ENCODE peak calls at places on chromosomes 1 and 21, in five cellular contexts. D is sigmoid colon; N is CD8-positive, alpha-beta memory T cell; U is AG04450; M is heart right ventricle. I is an unnamed sample.

GRCh38 chr1:235999259-235999925 is 65.5 kb downstream of the NID1 start:
- DNase-seq in D (no peak), N (peak; percentile 31), U (peak; percentile 74), M (peak; percentile 62), I (no peak)

GRCh38 chr21:16215193-16215592 is 485.4 kb downstream of the USP25 start:
- DNase-seq in D (no peak), N (no peak), U (no peak), M (no peak), I (no peak)

GRCh38 chr1:10724052-10724494 is 72.4 kb downstream of the CASZ1 start:
- DNase-seq in D (peak; percentile 88), N (no peak), U (peak; percentile 7), M (peak; percentile 73), I (no peak)

GRCh38 chr21:41957991-41958766 is 4.4 kb upstream of the C2CD2 start:
- DNase-seq in D (peak; percentile 93), N (no peak), U (peak; percentile 91), M (peak; percentile 91), I (no peak)

GRCh38 chr1:244817415-244817894 is 18.0 kb upstream of the COX20 start:
- DNase-seq in D (no peak), N (no peak), U (no peak), M (no peak), I (no peak)

GRCh38 chr21:37430184-37430821 is 63.7 kb downstream of the DYRK1A start:
- DNase-seq in D (no peak), N (no peak), U (no peak), M (no peak), I (no peak)

GRCh38 chr1:236394016-236394481 is at the start of gene EDARADD:
- DNase-seq in D (no peak), N (no peak), U (no peak), M (no peak), I (no peak)

GRCh38 chr1:162276493-162276892 is 100.2 kb downstream of the SPATA46 start:
- DNase-seq in D (no peak), N (no peak), U (no peak), M (no peak), I (no peak)

GRCh38 chr21:17921579-17922530 is 102.7 kb upstream of the C21orf91 start:
- DNase-seq in D (no peak), N (no peak), U (peak; percentile 33), M (peak; percentile 20), I (no peak)

GRCh38 chr1:71770121-71770520 is 512.2 kb downstream of the NEGR1 start:
- DNase-seq in D (no peak), N (no peak), U (peak; percentile 10), M (no peak), I (no peak)

GRCh38 chr1:111203681-111204210 is 3.3 kb upstream of the DENND2D start:
- DNase-seq in D (peak; percentile 84), N (peak; percentile 82), U (no peak), M (peak; percentile 57), I (peak; percentile 76)

GRCh38 chr1:232123775-232124659 is 497.4 kb downstream of the DISC1 start:
- DNase-seq in D (no peak), N (no peak), U (no peak), M (no peak), I (no peak)

GRCh38 chr1:66090863-66091457 is 298.3 kb downstream of the PDE4B start:
- DNase-seq in D (no peak), N (peak; percentile 53), U (no peak), M (no peak), I (no peak)

GRCh38 chr1:218525451-218526197 is 180.5 kb downstream of the TGFB2 start:
- DNase-seq in D (no peak), N (no peak), U (no peak), M (no peak), I (no peak)

GRCh38 chr1:216917039-216917438 is 193.8 kb upstream of the ESRRG start:
- DNase-seq in D (no peak), N (no peak), U (no peak), M (no peak), I (no peak)

GRCh38 chr1:25140073-25140797 is 92.1 kb downstream of the SYF2 start:
- DNase-seq in D (no peak), N (no peak), U (no peak), M (no peak), I (no peak)

GRCh38 chr1:41492341-41492848 is 7.9 kb upstream of the EDN2 start:
- DNase-seq in D (no peak), N (no peak), U (no peak), M (no peak), I (no peak)

GRCh38 chr1:197437891-197438853 is 170.1 kb downstream of the CRB1 start:
- DNase-seq in D (no peak), N (no peak), U (no peak), M (no peak), I (no peak)

GRCh38 chr1:61139324-61140055 is 57.1 kb downstream of the NFIA start:
- DNase-seq in D (no peak), N (no peak), U (no peak), M (no peak), I (no peak)

GRCh38 chr21:16532841-16533240 is 803.1 kb downstream of the USP25 start:
- DNase-seq in D (no peak), N (no peak), U (no peak), M (no peak), I (no peak)

GRCh38 chr1:226814751-226815496 is 55.5 kb upstream of the PSEN2 start:
- DNase-seq in D (peak; percentile 91), N (no peak), U (peak; percentile 63), M (peak; percentile 74), I (no peak)

GRCh38 chr1:12595839-12596821 is 21.9 kb downstream of the DHRS3 start:
- DNase-seq in D (peak; percentile 97), N (no peak), U (peak; percentile 91), M (peak; percentile 83), I (no peak)

GRCh38 chr1:78831731-78832360 is 174.7 kb downstream of the ADGRL4 start:
- DNase-seq in D (no peak), N (no peak), U (peak; percentile 59), M (no peak), I (no peak)

GRCh38 chr1:179953974-179954493 is 576 bp upstream of the CEP350 start:
- DNase-seq in D (peak; percentile 65), N (no peak), U (peak; percentile 20), M (peak; percentile 23), I (no peak)

GRCh38 chr1:95578462-95578861 is 344.5 kb downstream of the RWDD3 start:
- DNase-seq in D (no peak), N (no peak), U (no peak), M (no peak), I (no peak)

GRCh38 chr1:51518730-51519047 is 377 bp downstream of the EPS15 start:
- DNase-seq in D (peak; percentile 78), N (no peak), U (no peak), M (no peak), I (no peak)

GRCh38 chr1:85433096-85433495 is 31.9 kb downstream of the DDAH1 start:
- DNase-seq in D (no peak), N (no peak), U (no peak), M (no peak), I (no peak)

GRCh38 chr1:2894381-2895041 is 93.0 kb upstream of the TTC34 start:
- DNase-seq in D (no peak), N (peak; percentile 27), U (no peak), M (no peak), I (no peak)

GRCh38 chr1:14887044-14887443 is 266.5 kb upstream of the TMEM51 start:
- DNase-seq in D (no peak), N (no peak), U (no peak), M (no peak), I (no peak)

GRCh38 chr1:196393282-196393681 is 215.0 kb downstream of the KCNT2 start:
- DNase-seq in D (no peak), N (no peak), U (no peak), M (no peak), I (no peak)

GRCh38 chr1:196387766-196388165 is 220.5 kb downstream of the KCNT2 start:
- DNase-seq in D (no peak), N (no peak), U (no peak), M (no peak), I (no peak)

GRCh38 chr1:196399713-196400112 is 208.5 kb downstream of the KCNT2 start:
- DNase-seq in D (no peak), N (no peak), U (no peak), M (no peak), I (no peak)

GRCh38 chr1:196393742-196394141 is 214.5 kb downstream of the KCNT2 start:
- DNase-seq in D (peak; percentile 66), N (no peak), U (no peak), M (peak; percentile 25), I (no peak)
- H3K27ac ChIP-seq in D (no peak overlapping the region), N (no peak overlapping the region), U (no peak overlapping the region), M (no peak overlapping the region), I (no peak overlapping the region)

GRCh38 chr1:224563666-224564065 is 52.5 kb upstream of the CNIH3 start:
- DNase-seq in D (no peak), N (no peak), U (no peak), M (no peak), I (no peak)
- H3K4me3 ChIP-seq in D (no peak overlapping the region), N (no peak overlapping the region), U (no peak overlapping the region), M (no peak overlapping the region), I (no peak overlapping the region)

DNA sequence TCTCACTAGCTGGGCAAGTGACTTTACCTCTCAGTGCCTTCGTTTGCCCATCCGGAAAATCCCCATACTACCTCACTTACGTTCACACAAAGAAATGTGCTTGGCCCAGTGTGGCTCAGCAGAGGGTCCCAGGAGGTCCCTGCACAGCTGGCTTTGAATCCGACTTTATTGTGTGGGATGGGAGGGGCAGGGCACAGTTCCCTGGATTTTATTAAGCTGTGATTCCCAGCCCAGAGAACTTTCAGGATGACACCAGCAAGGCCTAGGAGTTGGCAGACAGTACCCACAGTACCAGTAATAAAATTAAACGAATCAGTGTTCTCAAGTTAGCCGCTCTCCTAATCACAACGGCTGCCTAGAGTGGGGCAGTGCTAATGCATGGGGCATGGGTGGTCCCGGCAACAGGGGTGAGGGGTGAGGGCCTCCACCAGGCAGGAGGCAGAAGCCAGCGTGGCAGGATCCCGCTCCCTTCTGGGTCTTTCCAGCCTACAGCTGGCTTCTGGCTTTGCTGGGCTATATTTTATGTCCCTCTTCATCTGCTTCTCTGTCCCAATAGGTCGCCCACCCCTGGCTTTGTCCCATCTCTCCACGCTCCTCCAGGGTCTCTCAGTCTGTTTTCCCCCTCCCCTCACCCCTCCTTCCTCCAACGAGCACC is 74.9 kb downstream of the VWA5B1 start:
- DNase-seq in D (peak; percentile 32), N (no peak), U (no peak), M (no peak), I (no peak)
- H3K27ac ChIP-seq in D (no peak overlapping the region), N (no peak overlapping the region), U (no peak overlapping the region), M (no peak overlapping the region), I (no peak overlapping the region)

DNA sequence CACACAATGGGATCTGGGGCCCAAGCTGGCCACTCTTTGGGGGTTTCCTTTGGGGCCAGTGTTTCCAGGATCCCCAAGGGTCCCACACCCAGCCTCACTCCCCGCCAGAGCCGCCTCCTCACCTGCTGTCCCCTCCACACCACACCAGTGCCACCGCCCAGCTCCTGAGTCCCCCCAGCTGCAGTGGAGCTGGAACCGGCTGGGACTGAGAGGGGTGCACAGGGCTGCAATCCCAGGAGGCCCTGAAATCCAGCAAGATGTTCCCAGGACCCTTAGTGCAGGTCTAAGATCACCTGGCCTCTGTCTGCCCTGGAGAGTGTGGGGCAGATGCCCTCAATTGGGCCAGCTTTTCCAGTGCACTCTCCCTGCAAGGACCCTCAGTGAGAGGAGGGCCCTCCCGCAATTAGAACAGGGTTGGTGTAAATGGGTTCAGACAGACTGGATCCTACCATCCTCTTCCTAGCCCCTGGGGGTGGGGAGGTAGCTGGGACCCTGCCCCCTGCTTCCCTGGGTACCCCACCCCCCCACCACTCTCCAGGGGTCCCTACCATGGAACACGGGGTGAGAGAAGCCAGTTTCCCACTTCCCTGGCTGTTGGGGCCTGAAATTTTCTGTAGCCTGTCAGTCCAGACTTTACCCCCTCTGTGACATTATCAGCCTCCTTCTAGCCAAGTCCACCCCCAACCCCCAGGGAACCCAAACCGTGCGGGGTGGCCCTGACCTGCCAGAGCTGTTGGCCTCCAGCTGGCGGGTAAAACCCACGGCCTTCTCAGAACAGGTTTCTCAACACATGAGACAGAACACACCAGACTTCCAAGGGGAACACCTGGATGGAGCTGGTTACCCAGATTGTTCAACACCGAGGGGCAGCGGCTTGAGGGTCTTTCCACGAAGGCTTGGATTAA is 7.0 kb downstream of the KRTAP10-12 start:
- DNase-seq in D (no peak), N (no peak), U (no peak), M (no peak), I (no peak)
- H3K4me3 ChIP-seq in D (no peak overlapping the region), N (no peak overlapping the region), U (no peak overlapping the region), M (no peak overlapping the region), I (no peak overlapping the region)